ENCODE peak calls at places on chromosomes 3 and 15, in five cellular contexts. E is mesendoderm, B is PC-9, W is GM23248, S is A549. U is an unnamed sample.
A peak's percentile ranks its signal among the peaks of the same experiment; 100 is the strongest.

GRCh38 chr3:46228259-46229222 is 13.7 kb upstream of the CCR3 start:
- DNase-seq in E (no peak), B (peak; percentile 72), W (peak; percentile 84), S (no peak), U (no peak)

GRCh38 chr15:37995461-37996347 is 61.3 kb downstream of the TMCO5A start:
- DNase-seq in E (peak; percentile 69), B (no peak), W (peak; percentile 89), S (no peak), U (peak; percentile 70)

GRCh38 chr15:69604050-69604378 is 151.4 kb downstream of the RPLP1 start:
- DNase-seq in E (peak; percentile 84), B (peak; percentile 84), W (no peak), S (no peak), U (no peak)

GRCh38 chr3:22977042-22977441 is 226.1 kb upstream of the UBE2E2 start:
- DNase-seq in E (no peak), B (no peak), W (no peak), S (no peak), U (no peak)

GRCh38 chr3:126127452-126127851 is 43.5 kb upstream of the SLC41A3 start:
- DNase-seq in E (no peak), B (no peak), W (no peak), S (no peak), U (no peak)

GRCh38 chr3:160473978-160474377 is 24.4 kb upstream of the TRIM59 start:
- DNase-seq in E (no peak), B (no peak), W (peak; percentile 94), S (no peak), U (no peak)

GRCh38 chr3:42163622-42164244 is 72.6 kb downstream of the TRAK1 start:
- DNase-seq in E (no peak), B (no peak), W (no peak), S (no peak), U (no peak)

GRCh38 chr3:9204253-9205005 is 45.0 kb downstream of the SRGAP3 start:
- DNase-seq in E (peak; percentile 83), B (no peak), W (no peak), S (no peak), U (no peak)

GRCh38 chr3:13878711-13879101 is 1.2 kb downstream of the WNT7A start:
- DNase-seq in E (peak; percentile 39), B (no peak), W (no peak), S (peak; percentile 32), U (no peak)

GRCh38 chr3:125683067-125683844 is 88.0 kb upstream of the OSBPL11 start:
- DNase-seq in E (peak; percentile 11), B (no peak), W (no peak), S (no peak), U (no peak)

GRCh38 chr3:152835311-152836102 is 576 bp downstream of the P2RY1 start:
- DNase-seq in E (peak; percentile 85), B (peak; percentile 54), W (peak; percentile 71), S (peak; percentile 19), U (peak; percentile 64)

GRCh38 chr15:34336947-34337556 is 529 bp downstream of the SLC12A6 start:
- DNase-seq in E (no peak), B (no peak), W (peak; percentile 33), S (no peak), U (peak; percentile 36)

GRCh38 chr15:29678504-29679034 is 143.7 kb downstream of the TJP1 start:
- DNase-seq in E (no peak), B (no peak), W (no peak), S (no peak), U (no peak)

GRCh38 chr3:23620044-23620443 is 185.7 kb upstream of the UBE2E1 start:
- DNase-seq in E (peak; percentile 31), B (no peak), W (no peak), S (no peak), U (no peak)

GRCh38 chr3:16608816-16609215 is 3.6 kb upstream of the DAZL start:
- DNase-seq in E (no peak), B (no peak), W (no peak), S (no peak), U (no peak)

GRCh38 chr3:184448321-184449160 is 68.7 kb downstream of the CHRD start:
- DNase-seq in E (peak; percentile 76), B (peak; percentile 100), W (peak; percentile 72), S (peak; percentile 13), U (no peak)

GRCh38 chr3:62134061-62134496 is 239.3 kb downstream of the FEZF2 start:
- DNase-seq in E (no peak), B (peak; percentile 62), W (peak; percentile 27), S (no peak), U (no peak)

GRCh38 chr15:39300451-39301153 is 280.3 kb upstream of the THBS1 start:
- DNase-seq in E (peak; percentile 81), B (peak; percentile 70), W (peak; percentile 83), S (peak; percentile 15), U (no peak)

GRCh38 chr15:90946538-90946937 is 8.1 kb upstream of the RCCD1 start:
- DNase-seq in E (no peak), B (no peak), W (no peak), S (no peak), U (no peak)

GRCh38 chr3:94928921-94929320 is 866.1 kb downstream of the NSUN3 start:
- DNase-seq in E (peak; percentile 58), B (peak; percentile 81), W (peak; percentile 4), S (peak; percentile 8), U (no peak)

GRCh38 chr15:60421544-60421943 is 23.8 kb upstream of the ANXA2 start:
- DNase-seq in E (no peak), B (peak; percentile 56), W (peak; percentile 76), S (no peak), U (no peak)

GRCh38 chr3:52123106-52123708 is 31.0 kb downstream of the POC1A start:
- DNase-seq in E (peak; percentile 76), B (no peak), W (peak; percentile 64), S (peak; percentile 77), U (peak; percentile 50)

GRCh38 chr15:80265021-80265420 is 13.0 kb upstream of the CTXND1 start:
- DNase-seq in E (no peak), B (no peak), W (peak; percentile 64), S (no peak), U (no peak)

GRCh38 chr15:99165020-99165790 is 60.3 kb downstream of the SYNM start:
- DNase-seq in E (no peak), B (no peak), W (no peak), S (no peak), U (no peak)

GRCh38 chr15:67690936-67691335 is 134.4 kb upstream of the SKOR1 start:
- DNase-seq in E (no peak), B (no peak), W (peak; percentile 35), S (no peak), U (peak; percentile 22)

GRCh38 chr15:79373068-79373467 is 59.1 kb upstream of the MINAR1 start:
- DNase-seq in E (no peak), B (no peak), W (no peak), S (no peak), U (no peak)

GRCh38 chr15:72242775-72243370 is 11.9 kb upstream of the PKM start:
- DNase-seq in E (peak; percentile 98), B (no peak), W (no peak), S (no peak), U (no peak)

GRCh38 chr3:159765025-159765859 is 223.4 kb upstream of the IL12A start:
- DNase-seq in E (peak; percentile 92), B (peak; percentile 99), W (peak; percentile 100), S (peak; percentile 78), U (no peak)

GRCh38 chr15:81314378-81314777 is 9.6 kb downstream of the STARD5 start:
- DNase-seq in E (no peak), B (no peak), W (no peak), S (no peak), U (no peak)
- H3K4me2 ChIP-seq in E (no peak overlapping the region), B (no peak overlapping the region), W (no peak overlapping the region), S (no peak overlapping the region), U (no peak overlapping the region)

DNA sequence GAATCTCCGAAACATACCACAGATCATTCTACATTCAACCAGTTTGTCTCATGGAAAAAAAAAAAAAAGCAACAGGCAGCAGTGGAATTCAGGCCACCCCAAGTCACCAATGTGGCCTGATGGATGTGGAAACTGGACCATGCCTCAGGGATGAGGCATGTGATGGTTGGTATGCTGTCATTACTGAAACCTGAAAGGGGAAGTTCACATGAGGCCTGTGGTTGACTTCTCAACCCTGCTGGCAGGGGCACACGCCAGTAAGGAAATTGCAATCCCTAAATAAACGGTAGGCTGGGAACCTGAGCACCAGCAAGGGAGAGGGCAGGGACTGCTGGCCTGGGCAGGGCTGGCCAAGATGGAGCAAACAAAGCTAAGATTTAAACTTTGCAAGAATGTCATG is 310.6 kb downstream of the ERC2 start:
- DNase-seq in E (peak; percentile 23), B (peak; percentile 69), W (peak; percentile 65), S (no peak), U (peak; percentile 50)
- H3K4me2 ChIP-seq in E (no peak overlapping the region), B (no peak overlapping the region), W (no peak overlapping the region), S (no peak overlapping the region), U (peak overlapping the region; percentile 25)

GRCh38 chr3:963755-964154 is 129.1 kb upstream of the CNTN6 start:
- DNase-seq in E (no peak), B (no peak), W (no peak), S (no peak), U (no peak)
- H3K4me2 ChIP-seq in E (no peak overlapping the region), B (no peak overlapping the region), W (no peak overlapping the region), S (no peak overlapping the region), U (no peak overlapping the region)

DNA sequence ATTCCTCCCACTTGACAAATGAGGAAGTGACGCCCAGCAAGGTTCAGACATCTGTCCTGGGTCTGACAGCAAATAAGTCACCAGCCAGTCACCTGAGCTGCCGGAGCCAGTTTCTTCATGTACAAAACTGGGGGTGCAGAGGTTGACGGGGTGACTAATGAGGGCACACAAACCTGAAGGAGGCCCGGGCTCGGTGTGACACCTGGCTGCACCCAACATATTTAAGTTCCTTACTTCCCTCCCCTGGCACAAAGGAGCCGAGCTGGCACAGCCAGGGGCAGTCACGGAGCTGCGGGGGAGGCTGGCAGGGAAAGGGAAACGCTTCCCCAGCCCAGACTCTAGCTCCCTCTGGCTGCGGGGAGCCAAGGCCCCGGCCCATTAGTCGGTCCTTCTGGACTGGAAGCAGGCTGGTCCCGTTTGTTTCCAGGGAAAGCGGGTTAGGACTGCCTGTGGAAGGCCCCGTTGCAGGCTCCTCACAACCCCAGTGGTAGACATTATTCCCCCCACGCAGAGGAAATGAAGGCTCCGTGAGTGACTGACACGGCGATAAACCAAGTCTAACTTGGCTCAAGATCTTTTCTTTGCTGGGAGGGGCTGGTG is 2.3 kb downstream of the FBXL22 start:
- DNase-seq in E (peak; percentile 46), B (peak; percentile 62), W (peak; percentile 85), S (peak; percentile 74), U (peak; percentile 65)
- H3K4me2 ChIP-seq in E (peak overlapping the region; percentile 61), B (peak overlapping the region; percentile 96), W (peak overlapping the region; percentile 92), S (peak overlapping the region; percentile 88), U (peak overlapping the region; percentile 96)

U was measured in MM.1S.